ENCODE peak calls at places on chromosomes 6 and 20, in nine cellular contexts. W is HepG2, P is fibroblast of lung, C is endothelial cell of umbilical vein, F is OCI-LY7, Q is neural progenitor cell, X is IMR-90, G is H9, O is hepatocyte. L is an unnamed sample.

GRCh38 chr6:25010917-25011625 is 75.3 kb upstream of the RIPOR2 start:
- DNase-seq in W (no peak), P (peak), C (peak), F (no peak), Q (no peak), X (peak), G (no peak), O (no peak), L (peak)

GRCh38 chr20:63087872-63088680 is 81.3 kb upstream of the BHLHE23 start:
- DNase-seq in W (no peak), P (no peak), C (no peak), F (no peak), Q (no peak), X (no peak), G (peak), O (no peak), L (no peak)

GRCh38 chr6:149316108-149316727 is 1.3 kb upstream of the TAB2 start:
- DNase-seq in W (no peak), P (no peak), C (no peak), F (no peak), Q (no peak), X (no peak), G (no peak), O (no peak), L (no peak)

GRCh38 chr20:37737806-37738442 is 44.1 kb downstream of the CTNNBL1 start:
- DNase-seq in W (no peak), P (no peak), C (no peak), F (peak), Q (no peak), X (no peak), G (no peak), O (no peak), L (no peak)

GRCh38 chr6:167805349-167806060 is 21.2 kb upstream of the AFDN start:
- DNase-seq in W (no peak), P (no peak), C (no peak), F (no peak), Q (no peak), X (no peak), G (no peak), O (no peak), L (no peak)

GRCh38 chr6:16669227-16669626 is 92.0 kb downstream of the ATXN1 start:
- DNase-seq in W (peak), P (peak), C (peak), F (no peak), Q (no peak), X (peak), G (no peak), O (no peak), L (peak)

GRCh38 chr6:42276008-42276890 is 58.6 kb upstream of the MRPS10 start:
- DNase-seq in W (no peak), P (no peak), C (no peak), F (no peak), Q (no peak), X (no peak), G (no peak), O (peak), L (no peak)

GRCh38 chr20:33444797-33445560 is 1.4 kb upstream of the SNTA1 start:
- DNase-seq in W (peak), P (no peak), C (no peak), F (peak), Q (no peak), X (no peak), G (peak), O (peak), L (peak)

GRCh38 chr6:44219815-44220784 is 3.3 kb upstream of the SLC29A1 start:
- DNase-seq in W (no peak), P (no peak), C (no peak), F (no peak), Q (no peak), X (no peak), G (no peak), O (no peak), L (no peak)

GRCh38 chr6:63817492-63818050 is 182.0 kb downstream of the PHF3 start:
- DNase-seq in W (no peak), P (no peak), C (no peak), F (no peak), Q (no peak), X (no peak), G (no peak), O (no peak), L (no peak)

GRCh38 chr6:46410330-46410953 is 80.8 kb downstream of the RCAN2 start:
- DNase-seq in W (peak), P (peak), C (peak), F (peak), Q (peak), X (peak), G (no peak), O (peak), L (peak)

GRCh38 chr6:19864285-19864684 is 27.1 kb downstream of the ID4 start:
- DNase-seq in W (no peak), P (no peak), C (no peak), F (no peak), Q (no peak), X (no peak), G (no peak), O (no peak), L (no peak)

GRCh38 chr6:157707576-157707975 is 115.5 kb upstream of the SNX9 start:
- DNase-seq in W (no peak), P (no peak), C (no peak), F (no peak), Q (no peak), X (no peak), G (no peak), O (no peak), L (no peak)

GRCh38 chr20:47642118-47642517 is 140.4 kb downstream of the NCOA3 start:
- DNase-seq in W (no peak), P (no peak), C (no peak), F (no peak), Q (no peak), X (no peak), G (no peak), O (no peak), L (no peak)

GRCh38 chr6:64259372-64259771 is 623.8 kb downstream of the PHF3 start:
- DNase-seq in W (no peak), P (no peak), C (no peak), F (no peak), Q (no peak), X (no peak), G (no peak), O (no peak), L (no peak)

GRCh38 chr20:18853946-18854646 is 40.5 kb downstream of the SCP2D1 start:
- DNase-seq in W (no peak), P (no peak), C (no peak), F (no peak), Q (no peak), X (no peak), G (no peak), O (no peak), L (no peak)

GRCh38 chr6:47700051-47700450 is 1.7 kb downstream of the ADGRF4 start:
- DNase-seq in W (no peak), P (peak), C (no peak), F (no peak), Q (no peak), X (peak), G (no peak), O (peak), L (peak)

GRCh38 chr20:21513181-21513663 is 642 bp downstream of the NKX2-2 start:
- DNase-seq in W (no peak), P (no peak), C (no peak), F (no peak), Q (peak), X (no peak), G (peak), O (no peak), L (no peak)

GRCh38 chr6:100370265-100370664 is 94.5 kb downstream of the SIM1 start:
- DNase-seq in W (no peak), P (no peak), C (no peak), F (peak), Q (no peak), X (no peak), G (no peak), O (no peak), L (peak)

GRCh38 chr6:20708367-20709124 is 174.3 kb downstream of the CDKAL1 start:
- DNase-seq in W (no peak), P (peak), C (no peak), F (no peak), Q (peak), X (peak), G (no peak), O (no peak), L (no peak)

GRCh38 chr6:130632897-130633296 is 194.3 kb upstream of the SMLR1 start:
- DNase-seq in W (no peak), P (no peak), C (no peak), F (no peak), Q (peak), X (no peak), G (peak), O (no peak), L (no peak)

GRCh38 chr6:130313206-130313605 is 52.6 kb upstream of the TMEM200A start:
- DNase-seq in W (no peak), P (no peak), C (no peak), F (no peak), Q (peak), X (no peak), G (no peak), O (no peak), L (no peak)

GRCh38 chr6:3227363-3228045 is at the start of gene TUBB2B:
- DNase-seq in W (no peak), P (peak), C (peak), F (no peak), Q (peak), X (peak), G (peak), O (peak), L (no peak)

GRCh38 chr6:128239898-128240509 is 280.4 kb downstream of the PTPRK start:
- DNase-seq in W (no peak), P (no peak), C (peak), F (no peak), Q (no peak), X (no peak), G (no peak), O (no peak), L (no peak)

GRCh38 chr20:59629141-59630045 is 25.1 kb downstream of the PHACTR3 start:
- DNase-seq in W (no peak), P (no peak), C (no peak), F (no peak), Q (no peak), X (no peak), G (no peak), O (no peak), L (no peak)

GRCh38 chr6:165615629-165616028 is 47.4 kb downstream of the PDE10A start:
- DNase-seq in W (no peak), P (peak), C (no peak), F (no peak), Q (no peak), X (peak), G (no peak), O (no peak), L (no peak)

GRCh38 chr6:98014791-98015201 is 731.8 kb upstream of the MMS22L start:
- DNase-seq in W (no peak), P (no peak), C (no peak), F (no peak), Q (no peak), X (no peak), G (no peak), O (no peak), L (no peak)

GRCh38 chr20:41344477-41344876 is 3.9 kb downstream of the LPIN3 start:
- DNase-seq in W (no peak), P (no peak), C (no peak), F (no peak), Q (no peak), X (no peak), G (no peak), O (no peak), L (no peak)

GRCh38 chr6:40755046-40755681 is 168.0 kb upstream of the LRFN2 start:
- DNase-seq in W (no peak), P (peak), C (no peak), F (no peak), Q (peak), X (peak), G (peak), O (peak), L (no peak)

GRCh38 chr6:44202972-44203750 is 13.6 kb upstream of the MYMX start:
- DNase-seq in W (no peak), P (no peak), C (no peak), F (no peak), Q (no peak), X (no peak), G (no peak), O (no peak), L (peak)

GRCh38 chr6:135851442-135852271 is at the start of gene PDE7B:
- DNase-seq in W (no peak), P (peak), C (peak), F (peak), Q (peak), X (peak), G (peak), O (peak), L (peak)

GRCh38 chr6:16670183-16670582 is 91.1 kb downstream of the ATXN1 start:
- DNase-seq in W (no peak), P (no peak), C (no peak), F (no peak), Q (no peak), X (no peak), G (no peak), O (no peak), L (peak)

GRCh38 chr6:118652051-118652699 is 784 bp upstream of the CEP85L start:
- DNase-seq in W (no peak), P (no peak), C (no peak), F (peak), Q (peak), X (no peak), G (peak), O (no peak), L (no peak)

GRCh38 chr6:2193931-2194330 is 51.5 kb downstream of the GMDS start:
- DNase-seq in W (no peak), P (no peak), C (peak), F (no peak), Q (no peak), X (no peak), G (no peak), O (no peak), L (no peak)

GRCh38 chr20:24208652-24209051 is 220.1 kb upstream of the GGTLC1 start:
- DNase-seq in W (peak), P (no peak), C (no peak), F (no peak), Q (peak), X (no peak), G (peak), O (no peak), L (peak)

GRCh38 chr20:1301031-1301529 is 27.9 kb downstream of the SDCBP2 start:
- DNase-seq in W (no peak), P (peak), C (peak), F (no peak), Q (peak), X (peak), G (peak), O (no peak), L (peak)

GRCh38 chr20:5133998-5134397 is 7.2 kb downstream of the CDS2 start:
- DNase-seq in W (no peak), P (no peak), C (no peak), F (no peak), Q (no peak), X (no peak), G (no peak), O (no peak), L (no peak)

GRCh38 chr6:129617986-129618385 is 92.0 kb downstream of the ARHGAP18 start:
- DNase-seq in W (no peak), P (peak), C (no peak), F (no peak), Q (no peak), X (no peak), G (no peak), O (no peak), L (no peak)

GRCh38 chr6:31586596-31586995 is 519 bp downstream of the LST1 start:
- DNase-seq in W (no peak), P (no peak), C (no peak), F (peak), Q (no peak), X (no peak), G (no peak), O (no peak), L (no peak)

GRCh38 chr20:10647471-10647870 is 26.3 kb downstream of the JAG1 start:
- DNase-seq in W (peak), P (no peak), C (no peak), F (peak), Q (peak), X (no peak), G (no peak), O (peak), L (peak)
- TF ChIP-seq CTCF in W (peak), P (peak), C (peak), F (peak), Q (peak), X (no peak), G (peak), O (peak), L (peak)

DNA sequence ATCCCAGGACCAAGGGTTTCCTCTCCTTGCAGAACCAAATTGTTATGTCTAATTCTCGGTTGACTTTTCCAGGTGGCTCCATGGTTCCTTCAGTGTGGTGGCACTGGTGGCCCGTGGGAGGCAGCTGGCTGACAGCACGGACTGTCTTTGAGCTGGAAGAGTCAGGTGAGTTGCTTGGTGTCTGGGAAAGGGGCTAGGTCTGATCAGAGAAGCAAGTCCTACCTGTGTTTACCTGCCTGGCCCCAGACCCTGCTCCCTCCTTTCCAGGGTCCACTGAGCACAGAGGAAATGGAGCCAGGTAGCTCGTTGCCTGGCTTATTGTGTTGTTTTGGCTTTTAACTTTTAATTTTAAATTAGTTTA is 111.8 kb downstream of the BANF2 start:
- DNase-seq in W (no peak), P (no peak), C (no peak), F (no peak), Q (no peak), X (no peak), G (no peak), O (no peak), L (no peak)
- H3K27ac ChIP-seq in W (no peak), P (no peak), C (no peak), F (no peak), Q (no peak), X (no peak), G (no peak), O (no peak), L (no peak)

DNA sequence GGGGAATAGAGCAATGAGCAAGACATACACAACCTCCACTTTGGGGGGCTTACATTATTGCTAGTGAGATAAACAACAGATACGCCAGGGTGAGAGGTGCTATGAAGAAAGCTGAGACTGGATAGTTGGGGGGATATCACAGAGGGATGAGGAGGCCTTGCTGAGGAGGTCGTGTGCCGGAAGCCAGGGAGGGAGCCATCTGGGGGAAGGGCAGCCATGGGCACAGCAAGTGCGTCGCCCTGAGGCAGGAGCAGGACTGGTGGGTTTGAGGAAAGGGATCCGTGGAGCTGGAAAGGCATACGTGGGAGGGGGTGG is 12.2 kb upstream of the BAK1 start:
- DNase-seq in W (no peak), P (no peak), C (no peak), F (no peak), Q (no peak), X (no peak), G (no peak), O (no peak), L (no peak)
- H3K4me2 ChIP-seq in W (no peak), P (no peak), C (no peak), F (peak), Q (no peak), X (no peak), G (no peak), O (no peak), L (no peak)

DNA sequence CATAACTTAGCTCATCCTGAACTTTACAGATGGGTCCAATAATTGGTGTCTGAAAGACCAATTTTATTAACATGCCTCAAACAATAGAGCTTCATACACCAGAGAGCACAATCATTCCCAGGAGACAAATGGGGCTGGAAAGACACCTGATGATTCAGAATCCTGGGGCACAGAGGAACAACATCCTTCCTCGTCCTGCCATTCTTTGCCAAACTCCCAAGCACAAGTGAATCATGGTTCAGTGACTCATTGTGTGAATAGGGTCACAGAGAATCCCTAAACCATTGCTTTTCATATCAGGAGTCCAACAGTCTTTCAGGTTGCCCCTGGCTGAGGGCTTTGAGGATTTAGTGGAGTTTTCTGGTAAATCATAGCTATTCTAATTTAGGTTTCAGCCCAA is 266.4 kb upstream of the BMP2 start:
- DNase-seq in W (peak), P (peak), C (peak), F (no peak), Q (no peak), X (peak), G (no peak), O (no peak), L (peak)
- TF ChIP-seq CTCF in W (no peak), P (no peak), C (no peak), F (no peak), Q (no peak), X (no peak), G (no peak), O (no peak), L (no peak)

GRCh38 chr6:160883999-160884398 is 107.6 kb upstream of the MAP3K4 start:
- DNase-seq in W (no peak), P (no peak), C (no peak), F (no peak), Q (no peak), X (no peak), G (no peak), O (no peak), L (no peak)

GRCh38 chr6:160882741-160883340 is 108.7 kb upstream of the MAP3K4 start:
- DNase-seq in W (no peak), P (peak), C (no peak), F (no peak), Q (no peak), X (no peak), G (no peak), O (no peak), L (no peak)

GRCh38 chr6:160883560-160883959 is 108.0 kb upstream of the MAP3K4 start:
- DNase-seq in W (no peak), P (no peak), C (no peak), F (no peak), Q (no peak), X (no peak), G (no peak), O (no peak), L (no peak)

GRCh38 chr6:160882019-160882418 is 109.5 kb upstream of the MAP3K4 start:
- DNase-seq in W (no peak), P (no peak), C (no peak), F (no peak), Q (no peak), X (no peak), G (no peak), O (no peak), L (no peak)

DNA sequence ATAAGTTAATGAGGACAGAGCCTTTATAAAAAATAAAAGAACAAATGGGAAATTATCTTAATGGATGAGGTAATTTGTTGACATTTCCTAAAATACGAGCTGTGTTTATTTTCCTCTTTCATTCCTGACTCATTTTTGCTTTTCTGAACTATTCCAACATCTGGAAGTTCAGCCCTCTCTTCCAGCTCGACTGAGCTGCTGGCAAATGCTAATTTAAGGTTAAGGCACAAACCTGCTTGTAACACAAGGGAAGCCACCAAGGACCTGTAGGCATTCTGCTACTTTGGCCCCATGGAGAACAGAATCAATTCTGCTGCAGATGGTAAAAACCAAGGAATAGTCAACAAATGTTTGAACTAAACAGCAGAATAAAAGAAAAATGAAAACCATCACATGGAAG is 110.2 kb upstream of the MAP3K4 start:
- DNase-seq in W (no peak), P (no peak), C (no peak), F (no peak), Q (no peak), X (no peak), G (no peak), O (no peak), L (no peak)
- H3K27ac ChIP-seq in W (no peak), P (no peak), C (no peak), F (no peak), Q (no peak), X (no peak), G (no peak), O (no peak), L (no peak)